ENCODE peak calls at places on chromosome 2, in six cellular contexts. T is progenitor cell of endocrine pancreas, E is psoas muscle, V is GM10248, L is coronary artery, U is Calu3. M is an unnamed sample.

GRCh38 chr2:12930382-12930781 is 213.6 kb downstream of the TRIB2 start:
- DNase-seq in T (no peak), E (no peak), V (no peak), L (no peak), U (no peak), M (no peak)

GRCh38 chr2:151193576-151193975 is 68.1 kb downstream of the RBM43 start:
- DNase-seq in T (no peak), E (no peak), V (no peak), L (no peak), U (no peak), M (no peak)

GRCh38 chr2:240646061-240646899 is 21.0 kb downstream of the GPR35 start:
- DNase-seq in T (no peak), E (no peak), V (peak; percentile 16), L (peak; percentile 70), U (no peak), M (no peak)

GRCh38 chr2:232238108-232238507 is 140.4 kb upstream of the ALPP start:
- DNase-seq in T (no peak), E (no peak), V (no peak), L (no peak), U (peak; percentile 27), M (no peak)

GRCh38 chr2:98870516-98871158 is 65.4 kb downstream of the CRACDL start:
- DNase-seq in T (no peak), E (no peak), V (no peak), L (no peak), U (no peak), M (no peak)

GRCh38 chr2:119674711-119675500 is 4.1 kb upstream of the TMEM177 start:
- DNase-seq in T (no peak), E (no peak), V (no peak), L (peak; percentile 69), U (peak; percentile 26), M (no peak)

GRCh38 chr2:144459937-144460336 is 60.0 kb downstream of the ZEB2 start:
- DNase-seq in T (no peak), E (no peak), V (no peak), L (no peak), U (no peak), M (no peak)

GRCh38 chr2:105494683-105495425 is 96.0 kb upstream of the FHL2 start:
- DNase-seq in T (no peak), E (no peak), V (no peak), L (no peak), U (no peak), M (no peak)

GRCh38 chr2:71482055-71482454 is 28.7 kb downstream of the DYSF start:
- DNase-seq in T (no peak), E (no peak), V (no peak), L (no peak), U (no peak), M (no peak)

GRCh38 chr2:207617011-207617671 is 8.1 kb downstream of the METTL21A start:
- DNase-seq in T (no peak), E (no peak), V (no peak), L (no peak), U (no peak), M (no peak)

GRCh38 chr2:129881786-129882396 is 97.6 kb upstream of the RAB6C start:
- DNase-seq in T (no peak), E (no peak), V (no peak), L (peak; percentile 63), U (no peak), M (no peak)

GRCh38 chr2:20781656-20782265 is 41.1 kb downstream of the LDAH start:
- DNase-seq in T (no peak), E (no peak), V (no peak), L (no peak), U (peak; percentile 38), M (peak; percentile 32)

GRCh38 chr2:61241266-61241665 is 79.3 kb downstream of the C2orf74 start:
- DNase-seq in T (no peak), E (no peak), V (no peak), L (no peak), U (no peak), M (no peak)

GRCh38 chr2:204888222-204888621 is 342.9 kb downstream of the PARD3B start:
- DNase-seq in T (no peak), E (no peak), V (no peak), L (no peak), U (no peak), M (no peak)

GRCh38 chr2:204881519-204882111 is 336.3 kb downstream of the PARD3B start:
- DNase-seq in T (no peak), E (no peak), V (no peak), L (no peak), U (no peak), M (no peak)

GRCh38 chr2:204886713-204887112 is 341.4 kb downstream of the PARD3B start:
- DNase-seq in T (no peak), E (no peak), V (no peak), L (no peak), U (no peak), M (no peak)

GRCh38 chr2:204880928-204881327 is 335.7 kb downstream of the PARD3B start:
- DNase-seq in T (no peak), E (no peak), V (no peak), L (no peak), U (no peak), M (no peak)

GRCh38 chr2:204885747-204886146 is 340.5 kb downstream of the PARD3B start:
- DNase-seq in T (no peak), E (no peak), V (no peak), L (no peak), U (peak; percentile 11), M (no peak)
- TF ChIP-seq CTCF in T (peak; percentile 53), E (no peak), V (no peak), L (no peak), U (no peak), M (no peak)

GRCh38 chr2:196750977-196751631 is 48.4 kb downstream of the GTF3C3 start:
- DNase-seq in T (peak; percentile 24), E (peak; percentile 27), V (peak; percentile 66), L (peak; percentile 73), U (peak; percentile 58), M (peak; percentile 74)
- TF ChIP-seq CTCF in T (peak; percentile 72), E (peak; percentile 49), V (peak; percentile 82), L (peak; percentile 41), U (peak; percentile 74), M (peak; percentile 76)

DNA sequence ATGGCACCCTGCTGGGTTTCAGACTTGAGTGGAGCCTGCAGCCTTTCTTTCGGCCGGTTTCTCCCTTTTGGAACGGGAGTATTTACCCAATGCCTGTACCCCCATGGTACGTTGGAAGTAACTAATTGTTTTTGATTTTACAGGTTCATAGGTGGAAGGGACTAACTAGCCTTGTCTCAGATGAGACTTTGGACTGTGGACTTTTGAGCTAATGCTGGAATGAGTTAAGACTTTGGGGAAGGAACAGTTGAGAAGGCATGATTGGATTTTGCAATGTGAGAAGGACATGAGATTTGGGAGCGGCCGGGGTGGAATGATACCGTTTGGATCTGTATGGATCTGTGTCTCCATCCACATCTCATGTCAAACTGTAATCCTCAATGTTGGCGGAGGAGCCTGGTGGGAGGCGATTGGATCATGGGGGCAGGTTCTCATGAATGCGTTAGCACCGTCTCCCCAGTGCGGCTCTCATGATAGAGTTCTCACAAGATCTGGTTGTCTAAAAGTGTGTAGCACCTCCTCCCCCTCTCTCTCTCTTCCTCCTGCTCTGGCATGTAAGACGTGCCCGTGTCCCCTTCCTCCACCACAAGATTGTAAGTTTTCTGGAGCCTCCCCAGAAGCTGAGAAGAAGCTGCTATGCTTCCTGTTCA is 54.8 kb upstream of the ROCK2 start:
- DNase-seq in T (no peak), E (no peak), V (no peak), L (no peak), U (no peak), M (no peak)
- TF ChIP-seq CTCF in T (no peak), E (no peak), V (no peak), L (no peak), U (no peak), M (no peak)

DNA sequence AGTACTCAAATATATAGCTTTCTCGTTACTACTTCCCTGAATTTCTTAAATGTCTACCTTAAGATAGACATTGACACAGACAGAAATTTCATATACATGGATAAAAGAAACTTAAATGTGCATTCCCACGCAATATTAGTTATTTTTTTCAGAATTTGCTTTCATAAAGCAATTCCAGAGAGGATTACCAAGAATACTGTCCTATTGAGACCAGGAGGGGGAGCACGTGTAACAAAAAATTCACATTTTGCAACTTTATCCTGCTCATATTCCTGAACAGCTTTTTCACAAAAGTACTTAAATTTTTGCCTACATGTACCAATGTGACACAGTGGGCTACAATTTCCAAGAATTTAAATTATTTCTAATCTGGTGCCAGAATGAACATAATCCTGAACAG is 30.7 kb upstream of the ERCC3 start:
- DNase-seq in T (no peak), E (no peak), V (no peak), L (no peak), U (peak; percentile 39), M (no peak)
- TF ChIP-seq CTCF in T (peak; percentile 71), E (peak; percentile 53), V (peak; percentile 34), L (peak; percentile 52), U (peak; percentile 66), M (peak; percentile 67)

GRCh38 chr2:70411489-70412081 is 109.7 kb upstream of the FAM136A start:
- DNase-seq in T (no peak), E (no peak), V (no peak), L (no peak), U (no peak), M (no peak)
- TF ChIP-seq CTCF in T (no peak), E (no peak), V (no peak), L (no peak), U (no peak), M (no peak)

M was measured in glutamatergic neuron.